ENCODE peak calls at places on chromosomes 3 and 15, in seven cellular contexts. J, D, W, S, X, P and O are unnamed samples. For H3K36me3, the result is how much of the 10 kb centered on the place peaks cover.

GRCh38 chr3:45958333-45958791 is 15.1 kb downstream of the CXCR6 start:
- DNase-seq in J (no peak), D (no peak), W (peak), S (no peak), X (no peak), P (no peak), O (no peak)

GRCh38 chr3:51712511-51712931 is 5.7 kb downstream of the GRM2 start:
- DNase-seq in J (peak), D (peak), W (no peak), S (no peak), X (no peak), P (no peak), O (peak)

GRCh38 chr3:13251166-13251892 is 168.8 kb downstream of the NUP210 start:
- DNase-seq in J (no peak), D (no peak), W (no peak), S (no peak), X (no peak), P (no peak), O (no peak)

GRCh38 chr3:138078096-138078495 is 37.3 kb downstream of the DZIP1L start:
- DNase-seq in J (no peak), D (no peak), W (peak), S (no peak), X (no peak), P (no peak), O (no peak)

GRCh38 chr3:9384141-9384828 is 13.1 kb upstream of the SETD5 start:
- DNase-seq in J (no peak), D (no peak), W (peak), S (no peak), X (no peak), P (no peak), O (no peak)

GRCh38 chr3:171116802-171117395 is 90.4 kb upstream of the SLC2A2 start:
- DNase-seq in J (no peak), D (no peak), W (no peak), S (no peak), X (no peak), P (no peak), O (no peak)

GRCh38 chr15:40249477-40250303 is 10.8 kb downstream of the PAK6 start:
- DNase-seq in J (peak), D (no peak), W (peak), S (no peak), X (no peak), P (no peak), O (no peak)

GRCh38 chr3:158801200-158801599 is 654 bp upstream of the MFSD1 start:
- DNase-seq in J (no peak), D (no peak), W (no peak), S (peak), X (peak), P (no peak), O (no peak)

GRCh38 chr3:134423153-134423552 is 48.9 kb upstream of the AMOTL2 start:
- DNase-seq in J (no peak), D (no peak), W (no peak), S (no peak), X (no peak), P (no peak), O (no peak)

GRCh38 chr3:138114431-138114918 is 933 bp downstream of the DZIP1L start:
- DNase-seq in J (no peak), D (peak), W (peak), S (no peak), X (no peak), P (no peak), O (no peak)

GRCh38 chr3:100075731-100076543 is 38.4 kb downstream of the FILIP1L start:
- DNase-seq in J (no peak), D (no peak), W (no peak), S (no peak), X (no peak), P (no peak), O (no peak)

GRCh38 chr3:133987933-133988484 is 41.7 kb downstream of the SLCO2A1 start:
- DNase-seq in J (no peak), D (no peak), W (no peak), S (no peak), X (no peak), P (no peak), O (no peak)

GRCh38 chr15:100107151-100107550 is 234.6 kb downstream of the ADAMTS17 start:
- DNase-seq in J (peak), D (no peak), W (no peak), S (no peak), X (no peak), P (no peak), O (no peak)

GRCh38 chr3:124972457-124972856 is 37.9 kb upstream of the MUC13 start:
- DNase-seq in J (no peak), D (no peak), W (no peak), S (no peak), X (no peak), P (peak), O (no peak)

GRCh38 chr3:61008168-61008737 is 243.0 kb downstream of the FHIT start:
- DNase-seq in J (no peak), D (no peak), W (no peak), S (no peak), X (no peak), P (no peak), O (no peak)

GRCh38 chr3:160735801-160736200 is 20.2 kb upstream of the PPM1L start:
- DNase-seq in J (no peak), D (no peak), W (no peak), S (no peak), X (no peak), P (no peak), O (no peak)

GRCh38 chr15:55774113-55774970 is 31.4 kb upstream of the PRTG start:
- DNase-seq in J (no peak), D (peak), W (no peak), S (peak), X (peak), P (no peak), O (peak)

GRCh38 chr3:131083190-131083863 is 56.6 kb downstream of the NEK11 start:
- DNase-seq in J (no peak), D (no peak), W (no peak), S (no peak), X (no peak), P (peak), O (peak)

GRCh38 chr3:27125821-27126501 is 243.2 kb downstream of the NEK10 start:
- DNase-seq in J (no peak), D (no peak), W (no peak), S (no peak), X (no peak), P (no peak), O (no peak)

GRCh38 chr15:37038716-37039106 is 61.6 kb downstream of the MEIS2 start:
- DNase-seq in J (no peak), D (no peak), W (no peak), S (no peak), X (no peak), P (no peak), O (no peak)

GRCh38 chr15:77069521-77070121 is 1.3 kb downstream of the TSPAN3 start:
- DNase-seq in J (peak), D (no peak), W (no peak), S (peak), X (no peak), P (peak), O (no peak)

GRCh38 chr3:100103558-100104441 is 10.5 kb downstream of the FILIP1L start:
- DNase-seq in J (no peak), D (no peak), W (peak), S (no peak), X (no peak), P (peak), O (no peak)

GRCh38 chr3:66215106-66215505 is 5.7 kb upstream of the SLC25A26 start:
- DNase-seq in J (no peak), D (no peak), W (no peak), S (no peak), X (no peak), P (no peak), O (no peak)

GRCh38 chr3:28376424-28376823 is 27.8 kb upstream of the AZI2 start:
- DNase-seq in J (no peak), D (no peak), W (peak), S (no peak), X (no peak), P (no peak), O (no peak)

GRCh38 chr3:155070932-155071387 is 9.2 kb upstream of the MME start:
- DNase-seq in J (no peak), D (no peak), W (peak), S (no peak), X (no peak), P (no peak), O (no peak)

GRCh38 chr3:18847583-18848197 is 300.6 kb upstream of the KCNH8 start:
- DNase-seq in J (no peak), D (no peak), W (no peak), S (no peak), X (no peak), P (no peak), O (no peak)

GRCh38 chr3:169847896-169848295 is 21.8 kb downstream of the LRRC31 start:
- DNase-seq in J (no peak), D (no peak), W (no peak), S (no peak), X (no peak), P (no peak), O (no peak)

GRCh38 chr15:64747578-64747977 is 27.8 kb downstream of the RBPMS2 start:
- DNase-seq in J (no peak), D (no peak), W (no peak), S (no peak), X (no peak), P (no peak), O (no peak)

GRCh38 chr3:47117803-47118364 is 46.0 kb downstream of the SETD2 start:
- DNase-seq in J (no peak), D (no peak), W (no peak), S (no peak), X (no peak), P (no peak), O (no peak)

GRCh38 chr3:98977520-98977919 is 76.0 kb upstream of the DCBLD2 start:
- DNase-seq in J (no peak), D (no peak), W (peak), S (no peak), X (no peak), P (no peak), O (no peak)

GRCh38 chr15:52256366-52256765 is 39.2 kb downstream of the MYO5C start:
- DNase-seq in J (no peak), D (peak), W (peak), S (peak), X (peak), P (peak), O (peak)

GRCh38 chr3:13012228-13012691 is 61.0 kb downstream of the IQSEC1 start:
- DNase-seq in J (peak), D (no peak), W (no peak), S (no peak), X (no peak), P (peak), O (peak)

GRCh38 chr3:86990734-86991481 is at the start of gene VGLL3:
- DNase-seq in J (peak), D (peak), W (peak), S (no peak), X (peak), P (peak), O (peak)

GRCh38 chr3:57065588-57065987 is 5.1 kb downstream of the SPATA12 start:
- DNase-seq in J (no peak), D (no peak), W (peak), S (no peak), X (no peak), P (no peak), O (no peak)

GRCh38 chr3:105747056-105747455 is 121.8 kb downstream of the CBLB start:
- DNase-seq in J (no peak), D (no peak), W (peak), S (peak), X (no peak), P (no peak), O (no peak)

GRCh38 chr15:78070049-78070698 is 7.3 kb downstream of the TBC1D2B start:
- DNase-seq in J (no peak), D (no peak), W (no peak), S (no peak), X (no peak), P (no peak), O (peak)

GRCh38 chr3:78035020-78035660 is 995.2 kb downstream of the ROBO2 start:
- DNase-seq in J (no peak), D (no peak), W (no peak), S (no peak), X (no peak), P (no peak), O (no peak)

DNA sequence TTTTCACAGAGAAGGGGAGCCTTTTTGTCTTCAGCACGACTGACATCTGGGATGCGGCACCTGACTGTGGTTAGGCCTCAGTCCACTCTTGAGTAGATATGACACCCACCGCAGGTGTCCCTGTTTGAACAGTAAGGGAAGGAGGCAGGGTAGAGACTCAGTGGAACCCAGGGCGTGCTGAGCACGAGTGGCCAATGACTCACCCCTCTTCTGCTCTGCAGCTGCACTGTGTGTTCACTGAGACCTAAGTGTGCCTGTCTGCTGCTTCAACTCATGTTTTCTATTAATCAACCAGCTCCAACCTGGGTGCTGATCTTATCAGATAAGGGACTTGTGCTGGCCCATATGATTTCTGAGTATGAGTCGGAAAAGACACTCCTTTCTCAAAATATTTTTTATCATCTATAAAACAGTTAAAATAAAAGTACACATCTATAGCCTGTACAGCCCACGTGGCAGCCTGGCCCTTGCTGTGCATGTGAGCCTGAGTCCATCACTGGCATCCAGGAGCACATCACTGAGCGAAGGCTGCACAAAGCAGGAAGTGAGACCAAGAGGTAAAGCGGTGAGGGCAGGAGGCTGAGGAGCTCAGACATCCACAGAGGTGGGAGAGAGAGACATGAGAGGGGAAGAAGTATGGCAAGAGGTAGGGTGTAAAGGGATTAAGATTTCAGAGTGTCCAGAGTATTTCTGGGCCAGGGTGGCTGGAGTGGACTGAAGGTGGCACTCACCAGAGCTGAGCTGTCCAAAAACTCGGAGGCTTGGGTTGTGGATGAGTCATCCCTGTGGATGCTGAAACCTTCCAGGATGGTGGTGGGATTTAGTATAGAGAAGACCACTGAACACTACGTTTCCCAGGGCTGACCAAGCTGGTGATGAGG is 49.2 kb downstream of the SLC41A3 start:
- DNase-seq in J (no peak), D (peak), W (peak), S (no peak), X (no peak), P (no peak), O (no peak)
- H3K27ac ChIP-seq in J (no peak), D (no peak), W (no peak), S (no peak), X (no peak), P (no peak), O (no peak)

DNA sequence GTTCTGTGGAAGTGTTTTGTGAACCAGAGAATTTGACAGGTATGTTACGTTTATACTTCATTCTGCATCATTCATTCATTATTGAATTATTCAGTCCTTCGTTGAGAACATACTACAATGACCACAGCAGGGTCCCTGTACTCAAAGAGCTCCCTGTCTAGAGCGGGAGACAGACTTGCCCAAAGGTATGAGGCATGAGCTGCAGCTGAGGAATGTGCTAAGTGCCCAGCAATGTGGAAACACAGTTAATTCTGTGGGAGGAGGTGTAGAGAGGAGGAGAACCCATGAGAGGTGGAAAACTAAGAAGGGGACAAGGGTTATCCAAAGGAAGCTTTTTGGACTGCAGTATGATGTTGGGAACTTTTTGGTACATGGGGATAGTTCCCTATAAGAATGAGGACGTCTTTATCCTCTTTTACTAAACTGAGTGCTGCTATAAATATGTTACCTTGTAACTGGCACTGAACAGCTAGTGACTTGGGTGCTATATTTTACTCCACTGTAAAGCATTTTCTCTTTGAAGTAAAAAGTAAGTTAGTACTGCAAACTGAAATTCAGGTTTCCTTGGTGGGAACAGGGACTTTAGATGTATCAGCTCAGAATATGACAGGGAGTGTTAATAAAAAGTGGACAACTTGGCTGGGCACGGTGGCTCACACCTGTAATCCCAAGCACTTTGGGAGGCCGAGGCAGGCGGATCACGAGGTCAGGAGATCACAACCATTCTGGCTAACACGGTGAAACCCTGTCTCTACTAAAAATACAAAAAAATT is 5.7 kb downstream of the SMAD3 start:
- DNase-seq in J (no peak), D (no peak), W (no peak), S (no peak), X (no peak), P (no peak), O (no peak)
- H3K36me3 ChIP-seq in J (under half), D (under half), W (under half), S (under half), X (under half), P (under half), O (under half)

GRCh38 chr15:90744759-90745402 is 27.7 kb downstream of the BLM start:
- DNase-seq in J (no peak), D (no peak), W (no peak), S (no peak), X (no peak), P (no peak), O (no peak)

GRCh38 chr15:90751300-90751825 is 34.2 kb downstream of the BLM start:
- DNase-seq in J (no peak), D (no peak), W (no peak), S (no peak), X (no peak), P (no peak), O (no peak)

GRCh38 chr15:90749754-90750153 is 32.6 kb downstream of the BLM start:
- DNase-seq in J (no peak), D (no peak), W (no peak), S (no peak), X (no peak), P (no peak), O (no peak)

DNA sequence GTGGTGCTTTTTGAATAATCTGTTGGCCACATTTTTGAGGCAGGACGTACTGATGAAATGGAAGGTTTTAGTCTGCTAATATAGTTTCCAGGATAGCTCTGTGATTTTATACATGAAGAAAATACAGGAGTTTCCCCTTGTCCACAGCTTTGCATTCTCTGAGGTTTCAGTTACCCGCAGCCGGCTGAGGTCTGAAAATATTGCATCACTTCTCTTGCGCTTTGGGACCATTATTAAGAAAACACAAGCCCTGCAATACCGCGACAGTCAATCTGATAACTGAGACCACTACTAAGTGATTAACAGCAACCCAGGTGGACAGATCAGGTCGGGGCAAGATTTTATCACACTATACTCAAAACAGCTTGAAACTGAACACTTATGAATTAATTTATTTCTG is 33.0 kb downstream of the BLM start:
- DNase-seq in J (no peak), D (no peak), W (no peak), S (no peak), X (no peak), P (no peak), O (no peak)
- H3K27ac ChIP-seq in J (no peak), D (no peak), W (no peak), S (no peak), X (no peak), P (no peak), O (no peak)

DNA sequence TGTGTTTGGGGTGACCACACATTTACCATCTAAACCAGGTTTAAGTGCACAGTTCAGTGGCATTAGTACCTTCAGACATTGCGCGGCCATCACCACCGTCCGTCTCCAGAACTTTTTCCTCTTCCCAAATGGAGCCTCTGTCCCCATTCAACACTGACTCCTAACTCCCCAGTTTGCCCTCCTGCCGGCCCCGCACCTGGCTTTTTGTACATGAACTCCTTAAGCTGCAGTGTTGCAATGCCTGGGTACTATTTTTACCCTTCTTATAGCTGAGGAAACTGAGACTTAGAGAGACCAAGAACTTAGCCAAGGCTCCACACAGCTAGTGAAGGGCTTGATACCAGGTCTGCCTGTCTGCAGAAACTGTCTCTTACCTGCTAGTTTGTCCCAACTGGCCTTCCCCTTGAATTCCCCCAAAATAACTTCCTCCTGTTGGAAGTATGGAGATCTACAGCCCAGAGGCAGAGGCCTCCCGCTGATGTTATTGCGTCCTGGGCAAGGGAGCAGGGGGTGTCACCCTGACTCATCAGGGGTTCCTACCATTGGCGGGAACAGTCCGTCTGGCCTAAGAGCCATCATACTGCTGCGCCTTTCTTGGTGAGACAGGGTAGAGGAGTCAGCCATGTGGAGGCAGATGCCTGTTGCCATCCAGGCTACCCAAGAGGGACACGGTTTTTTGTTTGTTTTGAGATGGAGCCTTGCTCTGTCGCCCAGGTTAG is 65.6 kb downstream of the GRIP2 start:
- DNase-seq in J (no peak), D (no peak), W (no peak), S (no peak), X (no peak), P (no peak), O (no peak)
- H3K36me3 ChIP-seq in J (half or more), D (half or more), W (under half), S (under half), X (under half), P (under half), O (under half)